ENCODE peak calls at places on chromosomes 12 and 14, in six cellular contexts. M, W, E, Q, K and J are unnamed samples.

GRCh38 chr12:67356400-67356799 is 87.2 kb downstream of the CAND1 start:
- DNase-seq in K (no peak), W (no peak), Q (no peak), M (no peak), E (no peak), J (no peak)

GRCh38 chr14:32379447-32379846 is 50.3 kb downstream of the AKAP6 start:
- DNase-seq in K (no peak), M (no peak), Q (no peak), W (peak; percentile 36), E (no peak), J (no peak)

GRCh38 chr14:80403036-80403435 is 191.7 kb upstream of the DIO2 start:
- DNase-seq in M (no peak), E (no peak), K (no peak), W (peak; percentile 83), Q (no peak), J (no peak)

GRCh38 chr12:9701380-9702154 is 31.3 kb downstream of the CLECL1 start:
- DNase-seq in W (no peak), K (no peak), E (no peak), M (no peak), Q (no peak), J (no peak)

GRCh38 chr12:10179871-10180270 is 1.0 kb downstream of the TMEM52B start:
- DNase-seq in W (peak; percentile 43), Q (no peak), K (no peak), E (no peak), M (no peak), J (no peak)

GRCh38 chr14:100638211-100638855 is 51.1 kb upstream of the BEGAIN start:
- DNase-seq in Q (no peak), K (no peak), W (no peak), M (no peak), E (no peak), J (no peak)

GRCh38 chr12:102917026-102917787 is at the start of gene PAH:
- DNase-seq in M (no peak), E (no peak), W (peak; percentile 33), K (no peak), Q (peak; percentile 26), J (no peak)

GRCh38 chr14:68734231-68734732 is 58.6 kb downstream of the ZFP36L1 start:
- DNase-seq in K (peak; percentile 70), M (no peak), Q (no peak), E (no peak), W (peak; percentile 48), J (no peak)

GRCh38 chr12:111343181-111343580 is 25.7 kb downstream of the PHETA1 start:
- DNase-seq in Q (no peak), M (no peak), E (no peak), K (no peak), W (no peak), J (no peak)

GRCh38 chr12:10310926-10311705 is 3.4 kb downstream of the KLRD1 start:
- DNase-seq in E (no peak), M (no peak), Q (no peak), W (no peak), K (peak; percentile 3), J (no peak)

GRCh38 chr12:92582888-92583287 is 119.9 kb upstream of the PLEKHG7 start:
- DNase-seq in W (no peak), Q (no peak), E (no peak), M (no peak), K (no peak), J (no peak)

GRCh38 chr12:131894313-131894860 is at the start of gene ULK1:
- DNase-seq in Q (peak; percentile 97), E (peak; percentile 95), K (peak; percentile 91), M (no peak), W (peak; percentile 89), J (peak; percentile 27)

GRCh38 chr12:7131502-7131866 is 1.3 kb downstream of the CLSTN3 start:
- DNase-seq in E (no peak), W (peak; percentile 53), M (no peak), K (peak; percentile 31), Q (no peak), J (no peak)

GRCh38 chr14:36383674-36384421 is 63.4 kb upstream of the MBIP start:
- DNase-seq in K (no peak), W (no peak), E (peak; percentile 72), Q (no peak), M (no peak), J (no peak)